ENCODE peak calls at places on chromosome 3, in four cellular contexts. P is thoracic aorta, R is aorta, D is SJSA1. O is an unnamed sample. For H3K4me1, the result is how much of the 10 kb centered on the place peaks cover.

GRCh38 chr3:194337965-194338753 is 13.0 kb downstream of the CPN2 start:
- DNase-seq in P (no peak), D (no peak), R (no peak), O (no peak)

GRCh38 chr3:57298041-57298440 is 5.6 kb upstream of the ASB14 start:
- DNase-seq in P (no peak), R (no peak), D (no peak), O (no peak)

GRCh38 chr3:169286214-169286613 is 377.3 kb downstream of the MECOM start:
- DNase-seq in R (no peak), D (no peak), P (no peak), O (no peak)

GRCh38 chr3:29533992-29534391 is 253.1 kb downstream of the RBMS3 start:
- DNase-seq in P (no peak), D (no peak), R (no peak), O (no peak)

GRCh38 chr3:40103829-40104228 is 205.7 kb upstream of the EIF1B start:
- DNase-seq in D (no peak), R (no peak), P (no peak), O (no peak)

GRCh38 chr3:146801492-146801891 is 196.3 kb upstream of the PLSCR5 start:
- DNase-seq in D (no peak), P (no peak), R (no peak), O (no peak)

GRCh38 chr3:76436895-76437294 is 603.0 kb upstream of the ROBO2 start:
- DNase-seq in R (no peak), D (no peak), P (no peak), O (no peak)

GRCh38 chr3:43707998-43708397 is 17.3 kb downstream of the ABHD5 start:
- DNase-seq in P (no peak), R (no peak), D (no peak), O (no peak)

GRCh38 chr3:52986938-52987337 is 58.9 kb downstream of the SFMBT1 start:
- DNase-seq in R (no peak), P (no peak), D (no peak), O (no peak)

GRCh38 chr3:13192471-13193213 is 119.4 kb upstream of the IQSEC1 start:
- DNase-seq in R (no peak), P (no peak), D (no peak), O (peak)

GRCh38 chr3:13195374-13195773 is 122.1 kb upstream of the IQSEC1 start:
- DNase-seq in D (no peak), R (no peak), P (no peak), O (no peak)

GRCh38 chr3:13197281-13197680 is 124.1 kb upstream of the IQSEC1 start:
- DNase-seq in P (no peak), R (no peak), D (no peak), O (no peak)

GRCh38 chr3:13193320-13194284 is 120.4 kb upstream of the IQSEC1 start:
- DNase-seq in D (no peak), R (no peak), P (no peak), O (no peak)

GRCh38 chr3:13194285-13195209 is 121.3 kb upstream of the IQSEC1 start:
- DNase-seq in R (no peak), P (no peak), D (no peak), O (peak)
- H3K4me1 ChIP-seq in R (under half), P (under half), D (under half), O (under half)

GRCh38 chr3:150314248-150315027 is 93.7 kb upstream of the TSC22D2 start:
- DNase-seq in D (no peak), P (no peak), R (no peak), O (peak)
- H3K27ac ChIP-seq in D (no peak), P (no peak), R (no peak), O (peak)

GRCh38 chr3:114623420-114624046 is 329.7 kb downstream of the TIGIT start:
- DNase-seq in P (no peak), D (peak), R (no peak), O (no peak)

GRCh38 chr3:114624047-114624445 is 330.2 kb downstream of the TIGIT start:
- DNase-seq in R (no peak), D (peak), P (peak), O (no peak)

GRCh38 chr3:114624676-114625181 is 330.9 kb downstream of the TIGIT start:
- DNase-seq in D (peak), P (peak), R (peak), O (peak)

GRCh38 chr3:114619771-114620170 is 325.9 kb downstream of the TIGIT start:
- DNase-seq in P (no peak), D (no peak), R (no peak), O (no peak)

GRCh38 chr3:114622001-114622400 is 328.2 kb downstream of the TIGIT start:
- DNase-seq in D (no peak), P (no peak), R (no peak), O (no peak)
- H3K4me1 ChIP-seq in D (under half), P (under half), R (under half), O (under half)

GRCh38 chr3:6524479-6524878 is 336.4 kb upstream of the GRM7 start:
- DNase-seq in R (no peak), P (no peak), D (no peak), O (no peak)

GRCh38 chr3:6526861-6527260 is 334.1 kb upstream of the GRM7 start:
- DNase-seq in R (no peak), P (no peak), D (no peak), O (no peak)

GRCh38 chr3:6532101-6532500 is 328.8 kb upstream of the GRM7 start:
- DNase-seq in R (no peak), P (no peak), D (no peak), O (no peak)

GRCh38 chr3:6526321-6526720 is 334.6 kb upstream of the GRM7 start:
- DNase-seq in D (no peak), P (no peak), R (no peak), O (no peak)

DNA sequence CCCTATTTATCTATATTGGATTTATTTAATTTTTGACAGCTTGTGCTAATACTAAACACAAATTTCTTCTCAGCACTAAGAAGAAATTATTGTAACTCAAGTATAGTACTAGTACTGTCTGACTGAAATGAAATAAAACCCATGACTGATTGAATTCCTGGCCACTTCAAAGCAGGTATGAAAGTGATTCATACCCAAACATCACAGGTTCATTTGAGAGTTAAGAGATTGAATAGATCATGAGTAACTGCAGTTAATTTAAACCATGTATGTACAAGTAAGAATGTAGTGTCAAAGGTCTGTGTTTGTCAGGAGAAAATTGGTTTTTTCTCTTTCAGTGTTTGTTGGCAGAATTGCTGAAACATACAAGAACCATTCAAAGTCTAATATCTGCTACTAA is 332.0 kb upstream of the GRM7 start:
- DNase-seq in R (no peak), P (no peak), D (no peak), O (no peak)
- H3K27ac ChIP-seq in R (no peak), P (no peak), D (no peak), O (no peak)